ENCODE peak calls at places on chromosomes 6 and 20, in nine cellular contexts. M is SK-N-SH; W is RWPE1; K is pancreas; X is neural progenitor cell; N is foreskin fibroblast; U is GM10248; I is MCF 10A; A is CD4-positive, alpha-beta T cell. H is an unnamed sample.

GRCh38 chr6:30889921-30890645 is 5.8 kb downstream of the DDR1 start:
- DNase-seq in M (peak), W (peak), K (no peak), X (no peak), N (no peak), U (no peak), I (peak), A (no peak), H (no peak)

GRCh38 chr20:46122071-46122470 is 4.0 kb downstream of the CD40 start:
- DNase-seq in M (no peak), W (peak), K (no peak), X (no peak), N (peak), U (no peak), I (peak), A (no peak), H (no peak)

GRCh38 chr6:37006793-37007339 is 1.4 kb downstream of the FGD2 start:
- DNase-seq in M (no peak), W (no peak), K (no peak), X (no peak), N (peak), U (no peak), I (no peak), A (no peak), H (no peak)

GRCh38 chr6:16331328-16332174 is 93.2 kb downstream of the GMPR start:
- DNase-seq in M (peak), W (peak), K (peak), X (peak), N (peak), U (peak), I (peak), A (peak), H (peak)

GRCh38 chr6:47371875-47372255 is 62.2 kb upstream of the TNFRSF21 start:
- DNase-seq in M (no peak), W (no peak), K (no peak), X (no peak), N (no peak), U (no peak), I (no peak), A (no peak), H (no peak)

GRCh38 chr20:32415494-32415893 is 57.4 kb downstream of the ASXL1 start:
- DNase-seq in M (no peak), W (no peak), K (no peak), X (no peak), N (no peak), U (no peak), I (no peak), A (no peak), H (no peak)

GRCh38 chr20:24753136-24753535 is 195.9 kb upstream of the CST7 start:
- DNase-seq in M (no peak), W (no peak), K (no peak), X (no peak), N (no peak), U (no peak), I (no peak), A (no peak), H (no peak)

GRCh38 chr6:107769053-107769658 is 55.0 kb downstream of the SCML4 start:
- DNase-seq in M (no peak), W (no peak), K (no peak), X (peak), N (no peak), U (no peak), I (no peak), A (no peak), H (no peak)

GRCh38 chr20:39298116-39298515 is 336.0 kb downstream of the DHX35 start:
- DNase-seq in M (no peak), W (no peak), K (no peak), X (no peak), N (no peak), U (no peak), I (no peak), A (no peak), H (no peak)

GRCh38 chr20:46491354-46491753 is 22.0 kb downstream of the ZNF334 start:
- DNase-seq in M (no peak), W (no peak), K (no peak), X (no peak), N (no peak), U (no peak), I (no peak), A (no peak), H (no peak)

GRCh38 chr6:116564921-116565872 is 6.1 kb upstream of the RWDD1 start:
- DNase-seq in M (no peak), W (no peak), K (peak), X (no peak), N (peak), U (no peak), I (no peak), A (peak), H (no peak)

GRCh38 chr20:35007413-35007812 is 51.7 kb downstream of the MYH7B start:
- DNase-seq in M (no peak), W (no peak), K (no peak), X (no peak), N (no peak), U (no peak), I (no peak), A (no peak), H (no peak)

GRCh38 chr20:25280051-25280573 is 32.2 kb downstream of the PYGB start:
- DNase-seq in M (peak), W (no peak), K (peak), X (no peak), N (no peak), U (no peak), I (no peak), A (no peak), H (no peak)

GRCh38 chr6:144286503-144287393 is 1.6 kb downstream of the UTRN start:
- DNase-seq in M (peak), W (peak), K (peak), X (peak), N (peak), U (peak), I (peak), A (peak), H (peak)

GRCh38 chr6:131949909-131950766 is 1.0 kb downstream of the CCN2 start:
- DNase-seq in M (peak), W (peak), K (peak), X (peak), N (peak), U (peak), I (peak), A (no peak), H (peak)

GRCh38 chr20:36461600-36462439 is 79.5 kb upstream of the MYL9 start:
- DNase-seq in M (peak), W (peak), K (peak), X (peak), N (peak), U (peak), I (peak), A (peak), H (no peak)

GRCh38 chr6:56716229-56716628 is 73.5 kb upstream of the DST start:
- DNase-seq in M (no peak), W (no peak), K (no peak), X (no peak), N (no peak), U (no peak), I (no peak), A (no peak), H (no peak)

DNA sequence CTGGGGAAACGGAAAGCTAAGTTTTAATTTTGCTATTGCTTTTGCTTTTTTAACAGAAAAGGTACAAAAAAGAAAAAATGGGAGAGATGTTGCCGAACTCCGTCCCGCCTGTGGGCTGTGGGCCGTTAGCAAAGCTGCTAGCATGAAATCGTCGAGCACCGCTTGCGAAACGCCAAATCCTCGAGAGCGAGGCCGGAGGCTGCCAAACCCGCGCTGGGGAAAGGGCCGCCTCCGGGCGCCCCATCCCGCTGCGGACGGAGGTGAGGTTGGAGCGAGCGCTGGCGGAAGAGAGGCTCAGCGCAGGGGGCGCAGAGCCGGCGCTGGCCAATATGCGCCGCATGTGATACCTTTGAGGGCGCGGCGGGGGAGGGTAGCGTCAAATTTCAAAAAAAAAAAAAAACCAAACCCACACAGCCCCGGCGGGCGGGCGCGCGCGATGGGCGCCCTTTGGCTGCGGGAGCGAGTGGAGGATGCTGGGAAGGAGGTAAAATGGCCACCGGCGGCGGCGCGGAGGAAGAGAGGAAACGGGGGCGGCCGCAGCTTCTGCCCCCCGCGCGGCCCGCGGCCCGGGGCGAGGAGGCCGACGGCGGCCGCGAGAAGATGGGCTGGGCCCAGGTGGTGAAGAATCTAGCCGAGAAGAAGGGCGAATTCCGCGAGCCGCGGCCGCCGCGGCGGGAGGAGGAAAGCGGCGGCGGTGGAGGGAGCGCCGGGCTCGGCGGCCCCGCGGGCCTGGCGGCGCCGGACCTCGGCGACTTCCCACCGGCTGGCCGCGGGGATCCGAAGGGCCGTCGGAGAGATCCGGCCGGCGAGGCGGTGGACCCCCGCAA is at the start of gene ZCCHC3:
- DNase-seq in M (peak), W (peak), K (peak), X (peak), N (peak), U (peak), I (peak), A (peak), H (peak)
- TF ChIP-seq CTCF in M (peak), W (no peak), K (no peak), X (peak), N (no peak), U (peak), I (no peak), A (no peak), H (no peak)

DNA sequence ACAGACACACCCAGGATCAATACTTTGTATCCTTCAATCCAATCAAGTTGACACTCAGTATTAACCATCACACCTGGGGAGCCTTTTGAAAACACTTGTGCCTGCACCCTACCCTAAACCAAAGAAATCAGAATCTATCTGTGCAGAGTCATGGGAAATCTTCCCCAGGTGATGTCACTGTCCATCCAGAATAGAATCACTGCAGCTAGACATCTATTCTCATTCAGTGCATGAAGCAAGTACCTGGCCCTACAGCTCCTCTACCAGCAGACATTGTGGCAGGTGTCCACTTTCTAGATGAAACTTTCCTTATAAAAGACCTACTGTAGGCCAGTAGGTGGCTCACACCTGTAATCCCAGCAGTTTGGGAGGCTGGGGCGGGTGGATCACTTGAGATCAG is 262.4 kb upstream of the MARCKS start:
- DNase-seq in M (no peak), W (peak), K (no peak), X (no peak), N (no peak), U (no peak), I (peak), A (no peak), H (no peak)
- TF ChIP-seq CTCF in M (no peak), W (no peak), K (no peak), X (no peak), N (no peak), U (no peak), I (no peak), A (no peak), H (no peak)

GRCh38 chr6:166904101-166904746 is 52.1 kb downstream of the RNASET2 start:
- DNase-seq in M (no peak), W (no peak), K (no peak), X (peak), N (no peak), U (peak), I (no peak), A (no peak), H (peak)
- TF ChIP-seq CTCF in M (no peak), W (no peak), K (no peak), X (no peak), N (no peak), U (no peak), I (no peak), A (no peak), H (no peak)

GRCh38 chr6:82006027-82006738 is 241.4 kb downstream of the IBTK start:
- DNase-seq in M (peak), W (no peak), K (no peak), X (peak), N (peak), U (no peak), I (peak), A (no peak), H (no peak)
- TF ChIP-seq CTCF in M (peak), W (peak), K (peak), X (peak), N (peak), U (peak), I (peak), A (no peak), H (peak)

GRCh38 chr6:67594366-67594765 is 1040.7 kb upstream of the ADGRB3 start:
- DNase-seq in M (no peak), W (no peak), K (no peak), X (no peak), N (peak), U (no peak), I (no peak), A (no peak), H (no peak)

GRCh38 chr6:67593247-67593646 is 1041.8 kb upstream of the ADGRB3 start:
- DNase-seq in M (no peak), W (no peak), K (no peak), X (no peak), N (no peak), U (no peak), I (no peak), A (no peak), H (no peak)

GRCh38 chr6:67591910-67592309 is 1043.2 kb upstream of the ADGRB3 start:
- DNase-seq in M (no peak), W (no peak), K (no peak), X (no peak), N (no peak), U (no peak), I (no peak), A (no peak), H (no peak)
- TF ChIP-seq CTCF in M (no peak), W (no peak), K (no peak), X (no peak), N (no peak), U (no peak), I (no peak), A (no peak), H (no peak)

DNA sequence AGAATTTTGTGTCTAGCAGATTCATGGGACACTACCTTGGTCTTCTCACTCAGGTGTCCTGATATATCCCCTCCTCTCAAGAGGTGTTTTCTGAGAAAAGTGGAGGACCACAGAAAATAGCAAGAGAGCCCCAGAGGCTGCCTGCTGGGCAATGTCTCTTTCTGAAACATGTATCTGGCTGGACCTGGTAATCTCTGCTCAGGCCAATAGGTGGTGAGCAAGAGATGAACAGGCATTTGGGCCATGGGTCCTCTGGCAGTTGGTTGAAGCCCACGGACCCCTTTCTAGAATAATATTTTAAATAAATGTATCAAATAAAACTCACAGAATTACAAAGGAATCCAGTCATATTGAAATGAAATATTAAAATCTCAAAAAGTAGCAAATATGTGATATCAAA is 8.8 kb upstream of the THBD start:
- DNase-seq in M (no peak), W (no peak), K (no peak), X (no peak), N (no peak), U (no peak), I (no peak), A (no peak), H (no peak)
- TF ChIP-seq CTCF in M (no peak), W (no peak), K (no peak), X (no peak), N (no peak), U (no peak), I (peak), A (no peak), H (no peak)

H was measured in GM20000.